ENCODE peak calls at places on chromosomes 16 and 17, in nine cellular contexts. T is CD8-positive, alpha-beta T cell; P is A673; Q is ascending aorta; Y is PC-3; X is hepatocyte; F is upper lobe of right lung; V is small intestine; M is psoas muscle. N is an unnamed sample. For H3K4me1, the result is how much of the 10 kb centered on the place peaks cover.

GRCh38 chr17:34155947-34156346 is 99.1 kb upstream of the CCL2 start:
- DNase-seq in T (no peak), P (no peak), Q (no peak), Y (no peak), X (no peak), F (no peak), V (no peak), M (no peak), N (no peak)

GRCh38 chr16:86975445-86975844 is 341.7 kb downstream of the C16orf95 start:
- DNase-seq in T (no peak), P (peak), Q (peak), Y (peak), X (no peak), F (peak), V (no peak), M (no peak), N (no peak)

GRCh38 chr17:41739661-41740352 is 5.4 kb upstream of the HAP1 start:
- DNase-seq in T (no peak), P (no peak), Q (no peak), Y (peak), X (no peak), F (no peak), V (no peak), M (no peak), N (no peak)

GRCh38 chr17:65696739-65697394 is 135.4 kb upstream of the AXIN2 start:
- DNase-seq in T (no peak), P (peak), Q (no peak), Y (peak), X (peak), F (no peak), V (no peak), M (no peak), N (no peak)

GRCh38 chr16:85369741-85370528 is 243.2 kb upstream of the GSE1 start:
- DNase-seq in T (peak), P (peak), Q (peak), Y (peak), X (peak), F (peak), V (peak), M (peak), N (peak)

GRCh38 chr17:17666111-17666714 is 15.0 kb upstream of the RAI1 start:
- DNase-seq in T (no peak), P (no peak), Q (no peak), Y (peak), X (no peak), F (no peak), V (no peak), M (no peak), N (peak)

GRCh38 chr16:25798065-25798464 is 106.3 kb downstream of the HS3ST4 start:
- DNase-seq in T (no peak), P (no peak), Q (no peak), Y (no peak), X (no peak), F (no peak), V (no peak), M (no peak), N (no peak)

GRCh38 chr17:46045639-46046038 is 46.6 kb downstream of the STH start:
- DNase-seq in T (no peak), P (no peak), Q (no peak), Y (peak), X (no peak), F (no peak), V (no peak), M (no peak), N (no peak)

GRCh38 chr17:75064867-75065561 is 18.0 kb downstream of the KCTD2 start:
- DNase-seq in T (no peak), P (no peak), Q (no peak), Y (no peak), X (no peak), F (no peak), V (no peak), M (no peak), N (no peak)

GRCh38 chr17:18141210-18141803 is 32.8 kb downstream of the MYO15A start:
- DNase-seq in T (no peak), P (peak), Q (no peak), Y (peak), X (peak), F (no peak), V (peak), M (no peak), N (no peak)

GRCh38 chr16:54930034-54930938 is at the start of gene IRX5:
- DNase-seq in T (no peak), P (peak), Q (peak), Y (peak), X (peak), F (peak), V (peak), M (peak), N (peak)

GRCh38 chr17:15513859-15514446 is 46.5 kb upstream of the CDRT4 start:
- DNase-seq in T (no peak), P (no peak), Q (no peak), Y (no peak), X (peak), F (no peak), V (no peak), M (no peak), N (no peak)

GRCh38 chr16:86930001-86930400 is 351.7 kb downstream of the FOXL1 start:
- DNase-seq in T (no peak), P (no peak), Q (no peak), Y (no peak), X (no peak), F (no peak), V (no peak), M (no peak), N (no peak)

GRCh38 chr17:41528959-41529353 is 848 bp upstream of the KRT19 start:
- DNase-seq in T (no peak), P (no peak), Q (no peak), Y (no peak), X (peak), F (no peak), V (peak), M (no peak), N (peak)

GRCh38 chr16:28986492-28986891 is 1.6 kb downstream of the LAT start:
- DNase-seq in T (peak), P (no peak), Q (no peak), Y (no peak), X (no peak), F (no peak), V (no peak), M (no peak), N (no peak)

GRCh38 chr16:14186007-14186953 is 115.2 kb downstream of the MRTFB start:
- DNase-seq in T (no peak), P (peak), Q (no peak), Y (peak), X (peak), F (no peak), V (no peak), M (peak), N (no peak)

GRCh38 chr17:65294184-65294719 is 157.1 kb downstream of the RGS9 start:
- DNase-seq in T (peak), P (peak), Q (peak), Y (peak), X (peak), F (peak), V (peak), M (peak), N (peak)

GRCh38 chr17:15377608-15378007 is 36.2 kb upstream of the TEKT3 start:
- DNase-seq in T (no peak), P (no peak), Q (no peak), Y (peak), X (peak), F (no peak), V (peak), M (no peak), N (no peak)

GRCh38 chr16:19008770-19009169 is 25.0 kb downstream of the TMC7 start:
- DNase-seq in T (no peak), P (no peak), Q (no peak), Y (no peak), X (no peak), F (no peak), V (no peak), M (no peak), N (no peak)

GRCh38 chr16:54879681-54880080 is 51.0 kb upstream of the IRX5 start:
- DNase-seq in T (no peak), P (no peak), Q (no peak), Y (no peak), X (no peak), F (no peak), V (no peak), M (no peak), N (no peak)

GRCh38 chr16:6571044-6571443 is 761.6 kb upstream of the RBFOX1 start:
- DNase-seq in T (no peak), P (peak), Q (no peak), Y (no peak), X (no peak), F (no peak), V (no peak), M (no peak), N (no peak)

GRCh38 chr17:12627177-12627629 is 38.5 kb upstream of the MYOCD start:
- DNase-seq in T (no peak), P (no peak), Q (peak), Y (peak), X (peak), F (no peak), V (no peak), M (no peak), N (no peak)

GRCh38 chr16:86862596-86862995 is 284.2 kb downstream of the FOXL1 start:
- DNase-seq in T (no peak), P (no peak), Q (no peak), Y (no peak), X (peak), F (no peak), V (no peak), M (no peak), N (no peak)

GRCh38 chr16:1705688-1706385 is at the start of gene MAPK8IP3:
- DNase-seq in T (peak), P (peak), Q (peak), Y (peak), X (peak), F (peak), V (peak), M (peak), N (peak)

GRCh38 chr17:17750881-17751280 is 69.6 kb downstream of the RAI1 start:
- DNase-seq in T (peak), P (no peak), Q (no peak), Y (no peak), X (no peak), F (no peak), V (peak), M (no peak), N (no peak)

GRCh38 chr17:79133214-79133613 is 58.6 kb downstream of the ENGASE start:
- DNase-seq in T (no peak), P (no peak), Q (no peak), Y (no peak), X (no peak), F (no peak), V (no peak), M (no peak), N (no peak)

GRCh38 chr16:560701-561412 is 663 bp downstream of the PRR35 start:
- DNase-seq in T (no peak), P (no peak), Q (no peak), Y (no peak), X (no peak), F (no peak), V (no peak), M (no peak), N (no peak)

GRCh38 chr17:38761612-38762011 is 9.1 kb downstream of the PSMB3 start:
- DNase-seq in T (no peak), P (no peak), Q (no peak), Y (peak), X (peak), F (no peak), V (no peak), M (no peak), N (peak)

GRCh38 chr16:68548947-68549346 is 9.9 kb downstream of the ZFP90 start:
- DNase-seq in T (peak), P (no peak), Q (no peak), Y (no peak), X (no peak), F (no peak), V (no peak), M (no peak), N (no peak)

GRCh38 chr17:7591596-7591995 is 1.7 kb upstream of the SOX15 start:
- DNase-seq in T (no peak), P (no peak), Q (no peak), Y (no peak), X (no peak), F (no peak), V (no peak), M (no peak), N (no peak)

GRCh38 chr16:19926449-19927390 is 42.1 kb upstream of the GPRC5B start:
- DNase-seq in T (no peak), P (peak), Q (no peak), Y (peak), X (peak), F (no peak), V (no peak), M (no peak), N (no peak)

GRCh38 chr16:25235991-25236390 is 19.2 kb downstream of the AQP8 start:
- DNase-seq in T (no peak), P (no peak), Q (peak), Y (no peak), X (no peak), F (no peak), V (no peak), M (no peak), N (no peak)

GRCh38 chr16:70709961-70710360 is 24.1 kb upstream of the MTSS2 start:
- DNase-seq in T (no peak), P (no peak), Q (no peak), Y (no peak), X (no peak), F (no peak), V (no peak), M (no peak), N (no peak)

GRCh38 chr16:72055911-72056310 is 1.6 kb downstream of the HP start:
- DNase-seq in T (no peak), P (no peak), Q (no peak), Y (no peak), X (no peak), F (no peak), V (no peak), M (no peak), N (no peak)
- H3K4me1 ChIP-seq in T (under half), P (under half), Q (under half), Y (under half), X (under half), F (under half), V (under half), M (under half), N (under half)

GRCh38 chr17:76267051-76267576 is 2.0 kb downstream of the UBALD2 start:
- DNase-seq in T (no peak), P (no peak), Q (no peak), Y (no peak), X (no peak), F (no peak), V (no peak), M (no peak), N (no peak)

GRCh38 chr17:76268991-76269981 is 4.1 kb downstream of the UBALD2 start:
- DNase-seq in T (peak), P (no peak), Q (no peak), Y (no peak), X (no peak), F (no peak), V (no peak), M (peak), N (no peak)

GRCh38 chr17:76270127-76270592 is 5.0 kb downstream of the UBALD2 start:
- DNase-seq in T (peak), P (no peak), Q (no peak), Y (no peak), X (no peak), F (no peak), V (no peak), M (no peak), N (no peak)

GRCh38 chr17:76266244-76266938 is 1.2 kb downstream of the UBALD2 start:
- DNase-seq in T (peak), P (peak), Q (no peak), Y (no peak), X (peak), F (no peak), V (no peak), M (no peak), N (no peak)

DNA sequence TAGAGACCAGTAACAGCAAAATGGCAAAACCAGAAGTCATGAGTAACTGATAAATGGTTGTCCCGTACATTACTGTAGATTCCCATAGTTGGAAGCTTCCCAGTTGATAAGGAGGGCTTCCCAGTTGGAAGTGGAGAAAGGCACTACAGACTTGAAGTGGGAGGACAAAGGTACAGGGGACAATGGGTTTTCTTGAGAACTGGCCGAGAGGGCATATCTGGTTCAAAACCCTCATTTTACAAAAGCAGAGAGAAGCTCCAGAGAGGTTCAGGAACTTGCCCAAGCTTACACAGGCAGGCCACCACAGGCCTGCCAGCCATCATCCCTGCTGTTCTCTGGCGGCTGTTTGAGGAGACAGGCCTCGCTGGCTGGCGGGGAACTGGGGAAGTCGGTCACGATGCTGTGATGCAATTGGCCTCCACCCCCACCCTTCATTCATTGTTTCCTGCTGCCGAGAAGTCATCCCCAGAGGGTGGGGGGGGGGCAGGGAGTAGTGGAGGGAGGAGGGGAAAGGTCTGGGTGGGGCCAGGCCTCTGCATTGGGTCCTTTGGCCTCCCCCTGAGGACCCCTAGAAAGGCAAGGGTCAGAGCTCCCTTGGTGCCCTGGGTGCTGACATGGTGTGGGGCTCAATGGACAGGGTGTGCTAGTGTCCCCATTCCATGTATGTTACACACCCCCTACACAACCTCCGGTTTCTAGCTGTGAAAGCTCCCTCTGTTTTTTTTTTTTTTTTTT is 3.0 kb downstream of the UBALD2 start:
- DNase-seq in T (peak), P (peak), Q (peak), Y (no peak), X (peak), F (peak), V (peak), M (peak), N (peak)
- H3K4me1 ChIP-seq in T (half or more), P (under half), Q (under half), Y (under half), X (under half), F (half or more), V (under half), M (half or more), N (half or more)

GRCh38 chr17:4162775-4163498 is 19.9 kb downstream of the CYB5D2 start:
- DNase-seq in T (no peak), P (no peak), Q (no peak), Y (no peak), X (no peak), F (no peak), V (no peak), M (no peak), N (no peak)

GRCh38 chr17:4162366-4162765 is 19.4 kb downstream of the CYB5D2 start:
- DNase-seq in T (no peak), P (no peak), Q (no peak), Y (no peak), X (no peak), F (no peak), V (no peak), M (no peak), N (no peak)

GRCh38 chr17:4161560-4162221 is 18.7 kb downstream of the CYB5D2 start:
- DNase-seq in T (no peak), P (no peak), Q (no peak), Y (peak), X (no peak), F (no peak), V (no peak), M (no peak), N (no peak)

GRCh38 chr17:4165301-4166010 is 22.5 kb downstream of the CYB5D2 start:
- DNase-seq in T (no peak), P (no peak), Q (no peak), Y (no peak), X (no peak), F (no peak), V (no peak), M (peak), N (no peak)

GRCh38 chr17:4163951-4164350 is 21.0 kb downstream of the CYB5D2 start:
- DNase-seq in T (no peak), P (no peak), Q (no peak), Y (no peak), X (no peak), F (no peak), V (no peak), M (no peak), N (no peak)
- H3K4me1 ChIP-seq in T (under half), P (under half), Q (under half), Y (under half), X (under half), F (under half), V (under half), M (under half), N (under half)

GRCh38 chr17:28749516-28750177 is 5.8 kb downstream of the TRAF4 start:
- DNase-seq in T (no peak), P (no peak), Q (no peak), Y (no peak), X (no peak), F (peak), V (no peak), M (no peak), N (no peak)
- H3K4me1 ChIP-seq in T (under half), P (under half), Q (under half), Y (under half), X (under half), F (under half), V (under half), M (under half), N (under half)

DNA sequence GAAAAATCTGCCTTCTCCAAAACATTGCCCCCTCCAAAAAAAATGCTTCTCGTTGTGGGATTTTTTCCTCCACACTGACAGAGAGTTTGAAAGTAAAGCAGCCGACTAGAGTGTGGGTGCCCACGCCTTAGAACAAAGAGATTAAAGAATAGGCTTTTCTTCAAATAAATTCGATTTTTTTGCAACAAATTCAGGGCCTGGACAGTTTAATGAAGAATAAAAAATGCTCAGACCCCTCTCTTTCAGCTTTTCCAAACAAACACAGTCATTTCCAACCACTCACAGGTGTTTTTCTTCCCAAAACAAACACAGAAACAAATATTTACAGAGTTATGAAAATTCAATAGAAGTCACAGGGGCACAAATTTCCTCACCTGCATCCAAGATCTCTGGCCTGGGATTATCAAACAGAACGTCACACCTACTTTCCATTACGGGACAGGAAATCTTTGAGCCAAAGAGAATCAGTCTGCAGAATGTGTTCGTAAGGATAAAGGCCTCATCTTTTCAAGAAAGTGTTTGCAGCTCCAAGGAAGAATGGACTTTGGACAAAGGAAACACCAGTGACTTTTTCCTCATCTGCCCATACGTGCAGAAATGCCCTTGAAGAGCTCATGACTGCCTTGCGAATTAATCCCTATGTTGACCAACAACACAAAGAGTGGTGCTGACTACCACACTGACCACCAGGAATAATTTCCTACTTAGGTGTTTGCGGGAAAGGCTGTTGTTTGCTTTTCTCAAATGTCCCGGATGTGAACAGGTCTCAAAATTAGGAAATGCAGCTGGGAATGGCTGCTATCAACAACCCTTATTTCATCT is 31.3 kb upstream of the TOX3 start:
- DNase-seq in T (no peak), P (no peak), Q (no peak), Y (no peak), X (peak), F (no peak), V (peak), M (no peak), N (peak)
- H3K4me1 ChIP-seq in T (under half), P (under half), Q (under half), Y (under half), X (under half), F (under half), V (under half), M (under half), N (under half)